ENCODE peak calls at places on chromosomes 7 and 10, in nine cellular contexts. E, R, A, T, J, S, X, M and B are unnamed samples.

GRCh38 chr10:104103956-104104355 is 18.0 kb upstream of the SFR1 start:
- DNase-seq in E (no peak), R (no peak), A (no peak), T (no peak), J (no peak), S (no peak), X (no peak), M (no peak), B (no peak)

GRCh38 chr7:145378197-145378596 is 542.3 kb upstream of the TPK1 start:
- DNase-seq in E (no peak), R (no peak), A (no peak), T (no peak), J (no peak), S (no peak), X (no peak), M (no peak), B (no peak)

GRCh38 chr7:17985473-17986239 is 42.0 kb downstream of the PRPS1L1 start:
- DNase-seq in E (no peak), R (no peak), A (no peak), T (no peak), J (no peak), S (no peak), X (no peak), M (no peak), B (no peak)

GRCh38 chr7:104179178-104179577 is 28.6 kb downstream of the ORC5 start:
- DNase-seq in E (no peak), R (no peak), A (no peak), T (no peak), J (no peak), S (no peak), X (no peak), M (no peak), B (no peak)

GRCh38 chr10:15237351-15237750 is 68.9 kb upstream of the NMT2 start:
- DNase-seq in E (peak; percentile 51), R (no peak), A (peak; percentile 68), T (peak; percentile 61), J (no peak), S (no peak), X (peak; percentile 12), M (peak; percentile 27), B (peak; percentile 19)

GRCh38 chr7:75872073-75872782 is 6.6 kb upstream of the RHBDD2 start:
- DNase-seq in E (peak; percentile 13), R (peak; percentile 57), A (no peak), T (no peak), J (no peak), S (no peak), X (no peak), M (no peak), B (peak; percentile 18)

GRCh38 chr10:123379156-123379555 is 225.0 kb downstream of the BUB3 start:
- DNase-seq in E (no peak), R (no peak), A (no peak), T (no peak), J (no peak), S (no peak), X (no peak), M (no peak), B (no peak)

GRCh38 chr10:122702271-122702670 is 2.6 kb upstream of the C10orf120 start:
- DNase-seq in E (no peak), R (no peak), A (no peak), T (no peak), J (no peak), S (no peak), X (no peak), M (no peak), B (no peak)

GRCh38 chr7:85030893-85031292 is 156.0 kb downstream of the SEMA3D start:
- DNase-seq in E (peak; percentile 65), R (no peak), A (peak; percentile 69), T (no peak), J (peak; percentile 29), S (no peak), X (no peak), M (peak; percentile 52), B (peak; percentile 54)

GRCh38 chr10:29634105-29634504 is 666 bp downstream of the SVIL start:
- DNase-seq in E (peak; percentile 75), R (no peak), A (no peak), T (no peak), J (no peak), S (no peak), X (no peak), M (peak; percentile 76), B (no peak)

GRCh38 chr10:103564799-103565365 is 71.4 kb downstream of the NEURL1 start:
- DNase-seq in E (no peak), R (peak; percentile 38), A (peak; percentile 25), T (no peak), J (no peak), S (no peak), X (no peak), M (peak; percentile 20), B (no peak)

GRCh38 chr7:106914018-106914607 is 49.0 kb downstream of the PIK3CG start:
- DNase-seq in E (no peak), R (no peak), A (peak; percentile 4), T (no peak), J (no peak), S (no peak), X (no peak), M (peak; percentile 7), B (no peak)

GRCh38 chr7:73718905-73719805 is at the start of gene STX1A:
- DNase-seq in E (peak; percentile 33), R (peak; percentile 68), A (peak; percentile 75), T (no peak), J (no peak), S (peak; percentile 78), X (no peak), M (peak; percentile 81), B (peak; percentile 64)

GRCh38 chr7:17532861-17533404 is 234.5 kb downstream of the AHR start:
- DNase-seq in E (peak; percentile 92), R (no peak), A (peak; percentile 79), T (no peak), J (peak; percentile 93), S (no peak), X (no peak), M (peak; percentile 91), B (peak; percentile 97)

GRCh38 chr7:82194011-82194410 is 249.6 kb downstream of the CACNA2D1 start:
- DNase-seq in E (peak; percentile 85), R (no peak), A (peak; percentile 54), T (no peak), J (no peak), S (no peak), X (no peak), M (peak; percentile 66), B (peak; percentile 42)

GRCh38 chr7:47371733-47372368 is 210.1 kb downstream of the TNS3 start:
- DNase-seq in E (peak; percentile 87), R (peak; percentile 89), A (peak; percentile 65), T (peak; percentile 91), J (peak; percentile 50), S (peak; percentile 83), X (peak; percentile 42), M (peak; percentile 88), B (peak; percentile 60)

GRCh38 chr10:113045155-113046055 is 95.4 kb downstream of the TCF7L2 start:
- DNase-seq in E (peak; percentile 96), R (no peak), A (peak; percentile 86), T (peak; percentile 81), J (peak; percentile 81), S (no peak), X (no peak), M (peak; percentile 96), B (peak; percentile 89)

GRCh38 chr7:133431134-133431711 is 178.3 kb downstream of the EXOC4 start:
- DNase-seq in E (peak; percentile 74), R (no peak), A (no peak), T (no peak), J (no peak), S (no peak), X (no peak), M (peak; percentile 67), B (peak; percentile 38)

GRCh38 chr7:64320547-64321495 is 7.1 kb downstream of the ZNF736 start:
- DNase-seq in E (no peak), R (no peak), A (peak; percentile 3), T (no peak), J (no peak), S (no peak), X (no peak), M (peak; percentile 24), B (no peak)

GRCh38 chr10:110668443-110668842 is 24.3 kb downstream of the RBM20 start:
- DNase-seq in E (no peak), R (no peak), A (no peak), T (no peak), J (no peak), S (no peak), X (no peak), M (no peak), B (no peak)
- H3K4me3 ChIP-seq in E (no peak overlapping the region), R (no peak overlapping the region), A (no peak overlapping the region), T (no peak overlapping the region), J (no peak overlapping the region), S (no peak overlapping the region), X (no peak overlapping the region), M (no peak overlapping the region), B (no peak overlapping the region)

GRCh38 chr10:102117391-102118159 is 2.6 kb downstream of the LDB1 start:
- DNase-seq in E (peak; percentile 56), R (peak; percentile 94), A (peak; percentile 89), T (peak; percentile 95), J (no peak), S (peak; percentile 93), X (peak; percentile 77), M (peak; percentile 68), B (peak; percentile 83)
- TF ChIP-seq CTCF in E (peak; percentile 15), R (no peak), A (peak; percentile 31), T (no peak), J (peak; percentile 28), S (no peak), X (peak; percentile 17), M (peak; percentile 28), B (peak; percentile 31)

GRCh38 chr10:96585726-96586418 is 940 bp downstream of the TM9SF3 start:
- DNase-seq in E (peak; percentile 14), R (no peak), A (peak; percentile 14), T (peak; percentile 89), J (no peak), S (no peak), X (no peak), M (peak; percentile 29), B (peak; percentile 36)

GRCh38 chr10:96586419-96587254 is at the start of gene TM9SF3:
- DNase-seq in E (peak; percentile 54), R (peak; percentile 95), A (peak; percentile 93), T (peak; percentile 99), J (no peak), S (peak; percentile 91), X (peak; percentile 89), M (peak; percentile 89), B (peak; percentile 92)

GRCh38 chr10:96587255-96588059 is 645 bp upstream of the TM9SF3 start:
- DNase-seq in E (peak; percentile 74), R (peak; percentile 87), A (peak; percentile 86), T (peak; percentile 94), J (no peak), S (no peak), X (peak; percentile 53), M (peak; percentile 69), B (peak; percentile 90)

GRCh38 chr10:96584035-96584434 is 2.8 kb downstream of the TM9SF3 start:
- DNase-seq in E (no peak), R (no peak), A (no peak), T (no peak), J (no peak), S (no peak), X (no peak), M (no peak), B (no peak)

GRCh38 chr10:96584474-96584873 is 2.3 kb downstream of the TM9SF3 start:
- DNase-seq in E (no peak), R (no peak), A (no peak), T (no peak), J (no peak), S (no peak), X (no peak), M (no peak), B (no peak)
- H3K4me3 ChIP-seq in E (no peak overlapping the region), R (no peak overlapping the region), A (no peak overlapping the region), T (no peak overlapping the region), J (no peak overlapping the region), S (no peak overlapping the region), X (no peak overlapping the region), M (no peak overlapping the region), B (no peak overlapping the region)

GRCh38 chr7:99601656-99602310 is 3.7 kb downstream of the TMEM225B start:
- DNase-seq in E (no peak), R (no peak), A (no peak), T (peak; percentile 70), J (no peak), S (no peak), X (no peak), M (no peak), B (no peak)
- TF ChIP-seq CTCF in E (no peak), R (no peak), A (no peak), T (no peak), J (no peak), S (no peak), X (no peak), M (no peak), B (no peak)